ENCODE peak calls at places on chromosome X, in nine cellular contexts. One of them, this sample, is unnamed.

GRCh38 chrX:13064599-13065143 is 20.3 kb upstream of the FAM9C start:
- DNase-seq in NB4: peak
- DNase-seq in ureter: no peak
- DNase-seq in cardiac muscle cell: peak
- DNase-seq in stimulated activated CD4-positive, alpha-beta T cell treated with anti-CD3 and anti-CD28 coated beads, Interleukin-4, amount 100 ng/mL, for 4 hours: no peak
- DNase-seq in heart left ventricle: no peak
- DNase-seq in fibroblast of the aortic adventitia: peak
- DNase-seq in NT2/D1: no peak
- DNase-seq in left ventricle myocardium inferior: no peak
- DNase-seq in this sample: no peak

GRCh38 chrX:24219320-24219719 is 69.8 kb downstream of the ZFX start:
- DNase-seq in NB4: peak
- DNase-seq in ureter: no peak
- DNase-seq in cardiac muscle cell: no peak
- DNase-seq in stimulated activated CD4-positive, alpha-beta T cell treated with anti-CD3 and anti-CD28 coated beads, Interleukin-4, amount 100 ng/mL, for 4 hours: no peak
- DNase-seq in heart left ventricle: no peak
- DNase-seq in fibroblast of the aortic adventitia: no peak
- DNase-seq in NT2/D1: no peak
- DNase-seq in left ventricle myocardium inferior: no peak
- DNase-seq in this sample: no peak

GRCh38 chrX:150959557-150959956 is 23.6 kb upstream of the HMGB3 start:
- DNase-seq in NB4: no peak
- DNase-seq in ureter: no peak
- DNase-seq in cardiac muscle cell: no peak
- DNase-seq in stimulated activated CD4-positive, alpha-beta T cell treated with anti-CD3 and anti-CD28 coated beads, Interleukin-4, amount 100 ng/mL, for 4 hours: no peak
- DNase-seq in heart left ventricle: no peak
- DNase-seq in fibroblast of the aortic adventitia: no peak
- DNase-seq in NT2/D1: no peak
- DNase-seq in left ventricle myocardium inferior: no peak
- DNase-seq in this sample: no peak

GRCh38 chrX:151004085-151004484 is 20.9 kb downstream of the HMGB3 start:
- DNase-seq in NB4: peak
- DNase-seq in ureter: no peak
- DNase-seq in cardiac muscle cell: no peak
- DNase-seq in stimulated activated CD4-positive, alpha-beta T cell treated with anti-CD3 and anti-CD28 coated beads, Interleukin-4, amount 100 ng/mL, for 4 hours: no peak
- DNase-seq in heart left ventricle: no peak
- DNase-seq in fibroblast of the aortic adventitia: no peak
- DNase-seq in NT2/D1: no peak
- DNase-seq in left ventricle myocardium inferior: no peak
- DNase-seq in this sample: no peak

GRCh38 chrX:20320461-20321159 is 53.9 kb upstream of the RPS6KA3 start:
- DNase-seq in NB4: peak
- DNase-seq in ureter: no peak
- DNase-seq in cardiac muscle cell: no peak
- DNase-seq in stimulated activated CD4-positive, alpha-beta T cell treated with anti-CD3 and anti-CD28 coated beads, Interleukin-4, amount 100 ng/mL, for 4 hours: no peak
- DNase-seq in heart left ventricle: no peak
- DNase-seq in fibroblast of the aortic adventitia: no peak
- DNase-seq in NT2/D1: no peak
- DNase-seq in left ventricle myocardium inferior: no peak
- DNase-seq in this sample: no peak

GRCh38 chrX:106912864-106913263 is 7.3 kb upstream of the CLDN2 start:
- DNase-seq in NB4: no peak
- DNase-seq in ureter: no peak
- DNase-seq in cardiac muscle cell: peak
- DNase-seq in stimulated activated CD4-positive, alpha-beta T cell treated with anti-CD3 and anti-CD28 coated beads, Interleukin-4, amount 100 ng/mL, for 4 hours: no peak
- DNase-seq in heart left ventricle: no peak
- DNase-seq in fibroblast of the aortic adventitia: peak
- DNase-seq in NT2/D1: no peak
- DNase-seq in left ventricle myocardium inferior: no peak
- DNase-seq in this sample: no peak

GRCh38 chrX:41148553-41148952 is 63.3 kb downstream of the USP9X start:
- DNase-seq in NB4: no peak
- DNase-seq in ureter: no peak
- DNase-seq in cardiac muscle cell: peak
- DNase-seq in stimulated activated CD4-positive, alpha-beta T cell treated with anti-CD3 and anti-CD28 coated beads, Interleukin-4, amount 100 ng/mL, for 4 hours: no peak
- DNase-seq in heart left ventricle: no peak
- DNase-seq in fibroblast of the aortic adventitia: peak
- DNase-seq in NT2/D1: no peak
- DNase-seq in left ventricle myocardium inferior: no peak
- DNase-seq in this sample: peak

GRCh38 chrX:53294024-53294648 is 12.8 kb upstream of the IQSEC2 start:
- DNase-seq in NB4: peak
- DNase-seq in ureter: no peak
- DNase-seq in cardiac muscle cell: peak
- DNase-seq in stimulated activated CD4-positive, alpha-beta T cell treated with anti-CD3 and anti-CD28 coated beads, Interleukin-4, amount 100 ng/mL, for 4 hours: no peak
- DNase-seq in heart left ventricle: no peak
- DNase-seq in fibroblast of the aortic adventitia: peak
- DNase-seq in NT2/D1: no peak
- DNase-seq in left ventricle myocardium inferior: no peak
- DNase-seq in this sample: peak

GRCh38 chrX:20988118-20988517 is 386.1 kb upstream of the CNKSR2 start:
- DNase-seq in NB4: peak
- DNase-seq in ureter: no peak
- DNase-seq in cardiac muscle cell: peak
- DNase-seq in stimulated activated CD4-positive, alpha-beta T cell treated with anti-CD3 and anti-CD28 coated beads, Interleukin-4, amount 100 ng/mL, for 4 hours: no peak
- DNase-seq in heart left ventricle: no peak
- DNase-seq in fibroblast of the aortic adventitia: no peak
- DNase-seq in NT2/D1: no peak
- DNase-seq in left ventricle myocardium inferior: no peak
- DNase-seq in this sample: peak

GRCh38 chrX:118459494-118459893 is 36.1 kb upstream of the DOCK11 start:
- DNase-seq in NB4: peak
- DNase-seq in ureter: no peak
- DNase-seq in cardiac muscle cell: peak
- DNase-seq in stimulated activated CD4-positive, alpha-beta T cell treated with anti-CD3 and anti-CD28 coated beads, Interleukin-4, amount 100 ng/mL, for 4 hours: no peak
- DNase-seq in heart left ventricle: no peak
- DNase-seq in fibroblast of the aortic adventitia: peak
- DNase-seq in NT2/D1: no peak
- DNase-seq in left ventricle myocardium inferior: no peak
- DNase-seq in this sample: peak

GRCh38 chrX:150704030-150704613 is 10.9 kb downstream of the MTMR1 start:
- DNase-seq in NB4: no peak
- DNase-seq in ureter: no peak
- DNase-seq in cardiac muscle cell: peak
- DNase-seq in stimulated activated CD4-positive, alpha-beta T cell treated with anti-CD3 and anti-CD28 coated beads, Interleukin-4, amount 100 ng/mL, for 4 hours: no peak
- DNase-seq in heart left ventricle: no peak
- DNase-seq in fibroblast of the aortic adventitia: peak
- DNase-seq in NT2/D1: no peak
- DNase-seq in left ventricle myocardium inferior: no peak
- DNase-seq in this sample: peak

GRCh38 chrX:24148535-24149345 is 789 bp upstream of the ZFX start:
- DNase-seq in NB4: peak
- DNase-seq in ureter: no peak
- DNase-seq in cardiac muscle cell: peak
- DNase-seq in stimulated activated CD4-positive, alpha-beta T cell treated with anti-CD3 and anti-CD28 coated beads, Interleukin-4, amount 100 ng/mL, for 4 hours: no peak
- DNase-seq in heart left ventricle: peak
- DNase-seq in fibroblast of the aortic adventitia: peak
- DNase-seq in NT2/D1: no peak
- DNase-seq in left ventricle myocardium inferior: no peak
- DNase-seq in this sample: peak

GRCh38 chrX:826026-826425 is 195.4 kb downstream of the SHOX start:
- DNase-seq in NB4: no peak
- DNase-seq in ureter: no peak
- DNase-seq in cardiac muscle cell: no peak
- DNase-seq in stimulated activated CD4-positive, alpha-beta T cell treated with anti-CD3 and anti-CD28 coated beads, Interleukin-4, amount 100 ng/mL, for 4 hours: no peak
- DNase-seq in heart left ventricle: no peak
- DNase-seq in fibroblast of the aortic adventitia: peak
- DNase-seq in NT2/D1: no peak
- DNase-seq in left ventricle myocardium inferior: no peak
- DNase-seq in this sample: no peak

GRCh38 chrX:74537011-74537390 is 77.4 kb downstream of the RLIM start:
- DNase-seq in NB4: peak
- DNase-seq in ureter: no peak
- DNase-seq in cardiac muscle cell: peak
- DNase-seq in stimulated activated CD4-positive, alpha-beta T cell treated with anti-CD3 and anti-CD28 coated beads, Interleukin-4, amount 100 ng/mL, for 4 hours: no peak
- DNase-seq in heart left ventricle: peak
- DNase-seq in fibroblast of the aortic adventitia: peak
- DNase-seq in NT2/D1: peak
- DNase-seq in left ventricle myocardium inferior: peak
- DNase-seq in this sample: peak

GRCh38 chrX:9604111-9604907 is 139.5 kb downstream of the TBL1X start:
- DNase-seq in NB4: no peak
- DNase-seq in ureter: peak
- DNase-seq in cardiac muscle cell: peak
- DNase-seq in stimulated activated CD4-positive, alpha-beta T cell treated with anti-CD3 and anti-CD28 coated beads, Interleukin-4, amount 100 ng/mL, for 4 hours: no peak
- DNase-seq in heart left ventricle: peak
- DNase-seq in fibroblast of the aortic adventitia: peak
- DNase-seq in NT2/D1: no peak
- DNase-seq in left ventricle myocardium inferior: peak
- DNase-seq in this sample: no peak

GRCh38 chrX:85375333-85375738 is 4.1 kb downstream of the POF1B start:
- DNase-seq in NB4: no peak
- DNase-seq in ureter: no peak
- DNase-seq in cardiac muscle cell: no peak
- DNase-seq in stimulated activated CD4-positive, alpha-beta T cell treated with anti-CD3 and anti-CD28 coated beads, Interleukin-4, amount 100 ng/mL, for 4 hours: no peak
- DNase-seq in heart left ventricle: peak
- DNase-seq in fibroblast of the aortic adventitia: no peak
- DNase-seq in NT2/D1: no peak
- DNase-seq in left ventricle myocardium inferior: no peak
- DNase-seq in this sample: no peak

GRCh38 chrX:63513825-63514574 is 162.9 kb upstream of the SPIN4 start:
- DNase-seq in NB4: no peak
- DNase-seq in ureter: no peak
- DNase-seq in cardiac muscle cell: peak
- DNase-seq in stimulated activated CD4-positive, alpha-beta T cell treated with anti-CD3 and anti-CD28 coated beads, Interleukin-4, amount 100 ng/mL, for 4 hours: no peak
- DNase-seq in heart left ventricle: no peak
- DNase-seq in fibroblast of the aortic adventitia: peak
- DNase-seq in NT2/D1: no peak
- DNase-seq in left ventricle myocardium inferior: peak
- DNase-seq in this sample: no peak

GRCh38 chrX:30085571-30085970 is 129.8 kb upstream of the MAGEB2 start:
- DNase-seq in NB4: no peak
- DNase-seq in ureter: no peak
- DNase-seq in cardiac muscle cell: no peak
- DNase-seq in stimulated activated CD4-positive, alpha-beta T cell treated with anti-CD3 and anti-CD28 coated beads, Interleukin-4, amount 100 ng/mL, for 4 hours: no peak
- DNase-seq in heart left ventricle: no peak
- DNase-seq in fibroblast of the aortic adventitia: no peak
- DNase-seq in NT2/D1: no peak
- DNase-seq in left ventricle myocardium inferior: no peak
- DNase-seq in this sample: no peak

GRCh38 chrX:29665532-29665931 is 549.8 kb upstream of the MAGEB2 start:
- DNase-seq in NB4: no peak
- DNase-seq in ureter: no peak
- DNase-seq in cardiac muscle cell: no peak
- DNase-seq in stimulated activated CD4-positive, alpha-beta T cell treated with anti-CD3 and anti-CD28 coated beads, Interleukin-4, amount 100 ng/mL, for 4 hours: no peak
- DNase-seq in heart left ventricle: no peak
- DNase-seq in fibroblast of the aortic adventitia: no peak
- DNase-seq in NT2/D1: no peak
- DNase-seq in left ventricle myocardium inferior: no peak
- DNase-seq in this sample: no peak

GRCh38 chrX:53435997-53436396 is 1.8 kb upstream of the HSD17B10 start:
- DNase-seq in NB4: peak
- DNase-seq in ureter: peak
- DNase-seq in cardiac muscle cell: peak
- DNase-seq in stimulated activated CD4-positive, alpha-beta T cell treated with anti-CD3 and anti-CD28 coated beads, Interleukin-4, amount 100 ng/mL, for 4 hours: peak
- DNase-seq in heart left ventricle: peak
- DNase-seq in fibroblast of the aortic adventitia: peak
- DNase-seq in NT2/D1: peak
- DNase-seq in left ventricle myocardium inferior: peak
- DNase-seq in this sample: peak

GRCh38 chrX:10098235-10098819 is 58.4 kb upstream of the CLCN4 start:
- DNase-seq in NB4: no peak
- DNase-seq in ureter: no peak
- DNase-seq in cardiac muscle cell: no peak
- DNase-seq in stimulated activated CD4-positive, alpha-beta T cell treated with anti-CD3 and anti-CD28 coated beads, Interleukin-4, amount 100 ng/mL, for 4 hours: peak
- DNase-seq in heart left ventricle: no peak
- DNase-seq in fibroblast of the aortic adventitia: no peak
- DNase-seq in NT2/D1: no peak
- DNase-seq in left ventricle myocardium inferior: no peak
- DNase-seq in this sample: no peak

GRCh38 chrX:70030242-70030823 is 19.4 kb downstream of the AWAT2 start:
- DNase-seq in NB4: peak
- DNase-seq in ureter: no peak
- DNase-seq in cardiac muscle cell: peak
- DNase-seq in stimulated activated CD4-positive, alpha-beta T cell treated with anti-CD3 and anti-CD28 coated beads, Interleukin-4, amount 100 ng/mL, for 4 hours: no peak
- DNase-seq in heart left ventricle: peak
- DNase-seq in fibroblast of the aortic adventitia: peak
- DNase-seq in NT2/D1: peak
- DNase-seq in left ventricle myocardium inferior: no peak
- DNase-seq in this sample: peak